ENCODE peak calls at places on chromosome 4, in eight cellular contexts. T is breast epithelium; R is mammary epithelial cell; Y is left ventricle myocardium inferior; V is dorsolateral prefrontal cortex; L is heart right ventricle; N is CD8-positive, alpha-beta T cell; C is tibial artery. I is an unnamed sample. For H3K27me3, the result is how much of the 10 kb centered on the place peaks cover.

GRCh38 chr4:32645653-32646052 is 1925.5 kb downstream of the PCDH7 start:
- DNase-seq in N (no peak), V (no peak), T (no peak), C (no peak), R (no peak), L (no peak), Y (no peak), I (no peak)

GRCh38 chr4:176478076-176478475 is 158.3 kb downstream of the SPCS3 start:
- DNase-seq in L (no peak), T (no peak), V (no peak), C (no peak), N (no peak), Y (no peak), R (no peak), I (no peak)

GRCh38 chr4:95388911-95389310 is 159.9 kb downstream of the UNC5C start:
- DNase-seq in L (no peak), V (no peak), R (no peak), C (no peak), Y (no peak), T (no peak), N (no peak), I (no peak)

GRCh38 chr4:99759346-99759984 is 57.2 kb upstream of the DAPP1 start:
- DNase-seq in L (no peak), T (no peak), N (no peak), R (no peak), V (no peak), Y (no peak), C (no peak), I (no peak)

GRCh38 chr4:120000591-120001296 is 65.9 kb downstream of the MAD2L1 start:
- DNase-seq in L (no peak), R (no peak), Y (no peak), N (no peak), C (no peak), T (no peak), V (no peak), I (no peak)

GRCh38 chr4:177128306-177128705 is 181.4 kb upstream of the NEIL3 start:
- DNase-seq in T (no peak), L (no peak), N (no peak), Y (no peak), V (no peak), C (no peak), R (peak), I (no peak)

GRCh38 chr4:144174401-144175067 is 34.0 kb upstream of the GYPA start:
- DNase-seq in R (peak), C (no peak), Y (no peak), L (no peak), N (no peak), T (no peak), V (no peak), I (no peak)

GRCh38 chr4:182141046-182141445 is 102.2 kb upstream of the TENM3 start:
- DNase-seq in R (no peak), Y (no peak), C (no peak), N (no peak), V (no peak), T (no peak), L (no peak), I (no peak)

GRCh38 chr4:90030953-90031352 is 96.2 kb upstream of the CCSER1 start:
- DNase-seq in C (no peak), T (no peak), N (no peak), V (no peak), L (no peak), R (peak), Y (no peak), I (no peak)

GRCh38 chr4:40622913-40623312 is 6.8 kb downstream of the RBM47 start:
- DNase-seq in T (no peak), N (no peak), Y (no peak), L (no peak), R (peak), V (no peak), C (no peak), I (no peak)

GRCh38 chr4:157043131-157043530 is 32.8 kb upstream of the GLRB start:
- DNase-seq in Y (no peak), C (no peak), T (no peak), V (no peak), R (peak), L (no peak), N (no peak), I (no peak)

GRCh38 chr4:54090404-54090803 is 9.6 kb upstream of the GSX2 start:
- DNase-seq in T (no peak), Y (no peak), R (no peak), N (no peak), C (no peak), L (no peak), V (no peak), I (no peak)
- H3K27me3 ChIP-seq in T (under half), Y (half or more), R (under half), N (under half), C (under half), L (under half), V (under half), I (under half)

GRCh38 chr4:173859091-173859713 is 329.2 kb upstream of the HAND2 start:
- DNase-seq in T (no peak), N (no peak), Y (no peak), C (no peak), R (no peak), L (no peak), V (no peak), I (no peak)
- H3K27ac ChIP-seq in T (no peak), N (no peak), Y (no peak), C (no peak), R (no peak), L (no peak), V (no peak), I (no peak)

GRCh38 chr4:6681191-6681590 is 12.5 kb upstream of the S100P start:
- DNase-seq in L (no peak), N (no peak), V (no peak), C (no peak), Y (no peak), R (no peak), T (no peak), I (no peak)
- TF ChIP-seq CTCF in L (no peak), N (no peak), V (no peak), C (no peak), Y (no peak), R (peak), T (no peak), I (peak)

GRCh38 chr4:7909966-7910720 is 29.5 kb downstream of the AFAP1 start:
- DNase-seq in C (peak), L (no peak), T (no peak), V (peak), N (no peak), Y (no peak), R (peak), I (no peak)

GRCh38 chr4:7911044-7911578 is 28.6 kb downstream of the AFAP1 start:
- DNase-seq in N (no peak), C (peak), R (peak), V (peak), Y (no peak), L (peak), T (no peak), I (no peak)

GRCh38 chr4:7915875-7916242 is 23.8 kb downstream of the AFAP1 start:
- DNase-seq in C (no peak), L (no peak), V (no peak), N (no peak), Y (no peak), R (no peak), T (peak), I (no peak)

GRCh38 chr4:7910721-7911015 is 29.0 kb downstream of the AFAP1 start:
- DNase-seq in Y (no peak), R (no peak), C (no peak), N (no peak), V (no peak), L (no peak), T (no peak), I (no peak)

DNA sequence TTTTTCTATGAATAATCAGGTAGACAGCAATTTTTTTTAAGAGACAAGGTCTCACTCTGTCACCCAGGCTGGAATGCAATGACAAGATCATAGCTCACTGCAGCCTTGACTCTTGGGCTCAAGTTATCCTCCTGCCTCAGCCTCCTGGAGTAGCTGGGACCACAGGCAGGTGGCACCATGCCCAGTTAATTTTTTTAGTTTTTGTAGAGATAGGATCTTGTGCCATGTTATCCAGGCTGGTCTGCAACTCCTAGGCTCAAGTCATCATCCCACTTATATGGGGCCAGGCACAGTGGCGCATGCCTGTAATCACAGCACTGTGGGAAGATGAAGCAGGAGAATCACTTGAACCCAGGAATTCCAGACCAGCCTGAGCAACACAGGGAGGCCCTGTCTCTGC is 26.8 kb downstream of the AFAP1 start:
- DNase-seq in C (no peak), T (no peak), R (no peak), V (no peak), N (no peak), Y (no peak), L (no peak), I (no peak)
- H3K27me3 ChIP-seq in C (under half), T (under half), R (under half), V (under half), N (under half), Y (under half), L (under half), I (under half)

DNA sequence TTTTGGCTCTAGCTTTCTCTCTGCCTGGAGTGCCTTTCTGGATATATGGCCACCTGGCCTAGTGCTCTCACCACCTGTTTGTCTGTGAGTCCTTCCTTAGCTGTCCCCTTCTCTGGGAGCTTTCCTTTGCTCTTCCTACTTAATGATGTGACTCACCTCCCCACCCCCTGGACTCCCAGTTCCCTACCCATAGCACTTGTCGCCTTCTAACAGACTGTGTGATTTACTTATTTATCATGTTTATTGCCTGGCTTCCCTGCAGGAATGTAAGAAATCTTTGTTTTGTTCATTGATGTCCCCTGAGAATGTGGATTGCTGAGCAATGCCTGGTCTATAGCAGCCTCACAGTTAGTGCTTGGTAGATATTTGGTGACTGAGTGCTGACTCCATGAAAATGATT is 18.9 kb downstream of the ADD1 start:
- DNase-seq in C (no peak), N (no peak), V (no peak), T (no peak), Y (no peak), R (peak), L (no peak), I (no peak)
- H3K27ac ChIP-seq in C (no peak), N (no peak), V (peak), T (peak), Y (peak), R (no peak), L (peak), I (no peak)

GRCh38 chr4:23323436-23323835 is 566.4 kb downstream of the PPARGC1A start:
- DNase-seq in T (no peak), C (no peak), Y (no peak), L (no peak), N (no peak), R (no peak), V (no peak), I (no peak)
- TF ChIP-seq CTCF in T (no peak), C (no peak), Y (no peak), L (no peak), N (no peak), R (no peak), V (no peak), I (no peak)

GRCh38 chr4:20682853-20683252 is 17.4 kb upstream of the PACRGL start:
- DNase-seq in N (no peak), L (no peak), C (no peak), Y (no peak), T (no peak), R (no peak), V (no peak), I (no peak)

GRCh38 chr4:20678382-20678781 is 21.9 kb upstream of the PACRGL start:
- DNase-seq in L (no peak), R (no peak), Y (no peak), C (no peak), T (no peak), V (no peak), N (no peak), I (no peak)

GRCh38 chr4:20679946-20680345 is 20.3 kb upstream of the PACRGL start:
- DNase-seq in Y (no peak), V (no peak), C (no peak), L (no peak), T (no peak), N (no peak), R (no peak), I (no peak)

GRCh38 chr4:20684852-20685763 is 15.2 kb upstream of the PACRGL start:
- DNase-seq in L (no peak), V (no peak), C (no peak), Y (no peak), T (no peak), N (no peak), R (no peak), I (no peak)

GRCh38 chr4:20681263-20681662 is 19.0 kb upstream of the PACRGL start:
- DNase-seq in R (no peak), Y (no peak), T (no peak), C (no peak), V (no peak), L (no peak), N (no peak), I (no peak)
- H3K27me3 ChIP-seq in R (under half), Y (half or more), T (under half), C (under half), V (under half), L (under half), N (under half), I (under half)

DNA sequence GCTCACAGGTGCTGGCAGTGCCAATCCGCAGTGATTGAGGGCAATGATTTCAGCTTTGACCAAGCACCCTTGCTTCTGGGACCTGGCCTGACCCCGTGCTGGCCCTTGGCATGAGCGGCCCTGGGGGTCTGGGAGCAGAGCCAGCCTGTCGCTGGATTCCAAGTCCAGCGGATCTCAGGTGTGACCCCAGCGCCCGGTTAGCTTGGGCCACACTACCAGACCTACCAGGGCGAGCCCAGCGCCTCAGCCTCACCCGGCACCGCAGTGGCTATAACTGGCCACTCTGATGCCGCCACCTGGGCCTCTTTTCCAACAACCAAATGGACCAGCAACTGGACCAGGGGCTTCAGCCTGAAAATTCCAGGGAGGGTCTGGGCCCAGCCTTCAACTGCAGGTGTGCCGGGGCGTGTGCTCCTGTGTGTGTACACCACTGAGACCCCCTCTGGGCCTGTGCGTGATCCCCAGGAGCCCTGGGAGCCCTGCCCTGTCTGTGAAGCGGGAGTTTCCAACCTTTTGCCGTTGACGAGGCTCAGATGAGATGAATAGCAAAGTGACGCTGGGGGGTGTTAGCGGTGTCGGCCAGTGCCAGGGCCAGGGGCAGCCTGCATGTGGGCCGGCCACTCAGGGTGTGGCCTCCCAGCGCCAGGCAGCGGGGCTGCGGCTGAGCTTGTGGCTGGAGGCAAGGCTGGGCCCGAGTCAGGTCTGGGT is 658 bp downstream of the SH3TC1 start:
- DNase-seq in R (peak), C (no peak), T (no peak), L (no peak), Y (no peak), V (no peak), N (no peak), I (no peak)
- H3K27ac ChIP-seq in R (peak), C (peak), T (peak), L (peak), Y (peak), V (peak), N (peak), I (peak)

DNA sequence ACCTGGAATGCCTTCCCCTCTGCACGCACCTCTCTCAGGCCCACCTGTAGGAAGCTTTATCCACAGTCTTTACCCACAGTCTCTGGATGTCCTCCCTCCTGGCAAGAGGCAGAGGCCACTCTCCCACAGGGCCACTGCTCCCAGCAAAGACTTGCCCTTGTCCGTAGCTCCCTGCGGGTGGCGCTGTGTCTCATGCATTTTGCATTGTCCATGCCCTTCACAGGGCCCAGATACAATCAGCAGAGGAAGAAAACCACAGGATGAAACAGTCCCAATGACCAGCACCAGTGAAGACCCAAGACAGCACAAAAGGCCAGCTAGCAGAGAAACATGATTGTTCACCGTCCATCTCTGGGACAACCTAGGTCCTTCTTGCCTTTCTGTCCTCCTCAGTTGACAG is 2.1 kb upstream of the NSG1 start:
- DNase-seq in C (no peak), T (no peak), L (no peak), R (peak), Y (no peak), N (no peak), V (peak), I (no peak)
- TF ChIP-seq CTCF in C (no peak), T (no peak), L (no peak), R (peak), Y (no peak), N (peak), V (no peak), I (peak)